ENCODE peak calls at places on chromosomes 13 and 19, in eight cellular contexts. One of them, this sample, is unnamed.

GRCh38 chr13:45838171-45838745 is 13.3 kb downstream of the SIAH3 start:
- DNase-seq in stimulated activated CD4-positive, alpha-beta T cell treated with anti-CD3 and anti-CD28 coated beads, Interleukin-15, amount 100 ng/mL, for 48 hours: no peak
- DNase-seq in DMS79 treated with DMSO at 0.1 percent for 48 hours: peak
- DNase-seq in hypothalamus: no peak
- DNase-seq in AG04449: no peak
- DNase-seq in A549: no peak
- DNase-seq in progenitor cell of endocrine pancreas: no peak
- DNase-seq in midbrain: no peak
- DNase-seq in this sample: no peak

GRCh38 chr13:108964601-108965000 is 335.2 kb downstream of the MYO16 start:
- DNase-seq in stimulated activated CD4-positive, alpha-beta T cell treated with anti-CD3 and anti-CD28 coated beads, Interleukin-15, amount 100 ng/mL, for 48 hours: no peak
- DNase-seq in DMS79 treated with DMSO at 0.1 percent for 48 hours: no peak
- DNase-seq in hypothalamus: no peak
- DNase-seq in AG04449: no peak
- DNase-seq in A549: no peak
- DNase-seq in progenitor cell of endocrine pancreas: no peak
- DNase-seq in midbrain: no peak
- DNase-seq in this sample: no peak

GRCh38 chr19:15249912-15250634 is 17.8 kb upstream of the EPHX3 start:
- DNase-seq in stimulated activated CD4-positive, alpha-beta T cell treated with anti-CD3 and anti-CD28 coated beads, Interleukin-15, amount 100 ng/mL, for 48 hours: no peak
- DNase-seq in DMS79 treated with DMSO at 0.1 percent for 48 hours: no peak
- DNase-seq in hypothalamus: no peak
- DNase-seq in AG04449: peak
- DNase-seq in A549: peak
- DNase-seq in progenitor cell of endocrine pancreas: no peak
- DNase-seq in midbrain: no peak
- DNase-seq in this sample: peak

GRCh38 chr13:110874508-110874960 is 40.3 kb downstream of the ANKRD10 start:
- DNase-seq in stimulated activated CD4-positive, alpha-beta T cell treated with anti-CD3 and anti-CD28 coated beads, Interleukin-15, amount 100 ng/mL, for 48 hours: peak
- DNase-seq in DMS79 treated with DMSO at 0.1 percent for 48 hours: peak
- DNase-seq in hypothalamus: peak
- DNase-seq in AG04449: no peak
- DNase-seq in A549: peak
- DNase-seq in progenitor cell of endocrine pancreas: peak
- DNase-seq in midbrain: peak
- DNase-seq in this sample: peak

GRCh38 chr19:35509018-35509652 is 4.3 kb downstream of the DMKN start:
- DNase-seq in stimulated activated CD4-positive, alpha-beta T cell treated with anti-CD3 and anti-CD28 coated beads, Interleukin-15, amount 100 ng/mL, for 48 hours: no peak
- DNase-seq in DMS79 treated with DMSO at 0.1 percent for 48 hours: peak
- DNase-seq in hypothalamus: no peak
- DNase-seq in AG04449: no peak
- DNase-seq in A549: peak
- DNase-seq in progenitor cell of endocrine pancreas: peak
- DNase-seq in midbrain: no peak
- DNase-seq in this sample: no peak

GRCh38 chr19:7743425-7743841 is 3.9 kb downstream of the CD209 start:
- DNase-seq in stimulated activated CD4-positive, alpha-beta T cell treated with anti-CD3 and anti-CD28 coated beads, Interleukin-15, amount 100 ng/mL, for 48 hours: no peak
- DNase-seq in DMS79 treated with DMSO at 0.1 percent for 48 hours: no peak
- DNase-seq in hypothalamus: no peak
- DNase-seq in AG04449: no peak
- DNase-seq in A549: no peak
- DNase-seq in progenitor cell of endocrine pancreas: no peak
- DNase-seq in midbrain: no peak
- DNase-seq in this sample: no peak

GRCh38 chr19:47417107-47417745 is 2.1 kb downstream of the MEIS3 start:
- DNase-seq in stimulated activated CD4-positive, alpha-beta T cell treated with anti-CD3 and anti-CD28 coated beads, Interleukin-15, amount 100 ng/mL, for 48 hours: no peak
- DNase-seq in DMS79 treated with DMSO at 0.1 percent for 48 hours: no peak
- DNase-seq in hypothalamus: no peak
- DNase-seq in AG04449: no peak
- DNase-seq in A549: no peak
- DNase-seq in progenitor cell of endocrine pancreas: no peak
- DNase-seq in midbrain: no peak
- DNase-seq in this sample: no peak

GRCh38 chr19:46204008-46204407 is 25.5 kb upstream of the IGFL1 start:
- DNase-seq in stimulated activated CD4-positive, alpha-beta T cell treated with anti-CD3 and anti-CD28 coated beads, Interleukin-15, amount 100 ng/mL, for 48 hours: no peak
- DNase-seq in DMS79 treated with DMSO at 0.1 percent for 48 hours: no peak
- DNase-seq in hypothalamus: no peak
- DNase-seq in AG04449: no peak
- DNase-seq in A549: no peak
- DNase-seq in progenitor cell of endocrine pancreas: no peak
- DNase-seq in midbrain: no peak
- DNase-seq in this sample: no peak

GRCh38 chr19:13260883-13261653 is 110.9 kb downstream of the IER2 start:
- DNase-seq in stimulated activated CD4-positive, alpha-beta T cell treated with anti-CD3 and anti-CD28 coated beads, Interleukin-15, amount 100 ng/mL, for 48 hours: no peak
- DNase-seq in DMS79 treated with DMSO at 0.1 percent for 48 hours: no peak
- DNase-seq in hypothalamus: no peak
- DNase-seq in AG04449: peak
- DNase-seq in A549: peak
- DNase-seq in progenitor cell of endocrine pancreas: no peak
- DNase-seq in midbrain: no peak
- DNase-seq in this sample: peak

GRCh38 chr19:4829001-4829712 is 2.4 kb downstream of the TICAM1 start:
- DNase-seq in stimulated activated CD4-positive, alpha-beta T cell treated with anti-CD3 and anti-CD28 coated beads, Interleukin-15, amount 100 ng/mL, for 48 hours: no peak
- DNase-seq in DMS79 treated with DMSO at 0.1 percent for 48 hours: no peak
- DNase-seq in hypothalamus: peak
- DNase-seq in AG04449: no peak
- DNase-seq in A549: no peak
- DNase-seq in progenitor cell of endocrine pancreas: no peak
- DNase-seq in midbrain: peak
- DNase-seq in this sample: no peak

GRCh38 chr19:57771417-57771816 is 1.9 kb downstream of the ZNF586 start:
- DNase-seq in stimulated activated CD4-positive, alpha-beta T cell treated with anti-CD3 and anti-CD28 coated beads, Interleukin-15, amount 100 ng/mL, for 48 hours: no peak
- DNase-seq in DMS79 treated with DMSO at 0.1 percent for 48 hours: no peak
- DNase-seq in hypothalamus: no peak
- DNase-seq in AG04449: no peak
- DNase-seq in A549: no peak
- DNase-seq in progenitor cell of endocrine pancreas: no peak
- DNase-seq in midbrain: no peak
- DNase-seq in this sample: no peak

GRCh38 chr19:48724796-48725753 is 5.5 kb upstream of the MAMSTR start:
- DNase-seq in stimulated activated CD4-positive, alpha-beta T cell treated with anti-CD3 and anti-CD28 coated beads, Interleukin-15, amount 100 ng/mL, for 48 hours: no peak
- DNase-seq in DMS79 treated with DMSO at 0.1 percent for 48 hours: no peak
- DNase-seq in hypothalamus: no peak
- DNase-seq in AG04449: peak
- DNase-seq in A549: peak
- DNase-seq in progenitor cell of endocrine pancreas: no peak
- DNase-seq in midbrain: peak
- DNase-seq in this sample: peak

GRCh38 chr19:46976845-46977320 is 42.8 kb upstream of the NPAS1 start:
- DNase-seq in stimulated activated CD4-positive, alpha-beta T cell treated with anti-CD3 and anti-CD28 coated beads, Interleukin-15, amount 100 ng/mL, for 48 hours: no peak
- DNase-seq in DMS79 treated with DMSO at 0.1 percent for 48 hours: no peak
- DNase-seq in hypothalamus: no peak
- DNase-seq in AG04449: no peak
- DNase-seq in A549: no peak
- DNase-seq in progenitor cell of endocrine pancreas: no peak
- DNase-seq in midbrain: no peak
- DNase-seq in this sample: peak

GRCh38 chr19:498977-499623 is 2.8 kb downstream of the MADCAM1 start:
- DNase-seq in stimulated activated CD4-positive, alpha-beta T cell treated with anti-CD3 and anti-CD28 coated beads, Interleukin-15, amount 100 ng/mL, for 48 hours: no peak
- DNase-seq in DMS79 treated with DMSO at 0.1 percent for 48 hours: no peak
- DNase-seq in hypothalamus: no peak
- DNase-seq in AG04449: no peak
- DNase-seq in A549: no peak
- DNase-seq in progenitor cell of endocrine pancreas: no peak
- DNase-seq in midbrain: no peak
- DNase-seq in this sample: no peak

GRCh38 chr19:45294291-45295029 is 28.2 kb downstream of the CKM start:
- DNase-seq in stimulated activated CD4-positive, alpha-beta T cell treated with anti-CD3 and anti-CD28 coated beads, Interleukin-15, amount 100 ng/mL, for 48 hours: no peak
- DNase-seq in DMS79 treated with DMSO at 0.1 percent for 48 hours: no peak
- DNase-seq in hypothalamus: peak
- DNase-seq in AG04449: no peak
- DNase-seq in A549: no peak
- DNase-seq in progenitor cell of endocrine pancreas: no peak
- DNase-seq in midbrain: peak
- DNase-seq in this sample: no peak

GRCh38 chr19:2888739-2889224 is 11.9 kb upstream of the ZNF57 start:
- DNase-seq in stimulated activated CD4-positive, alpha-beta T cell treated with anti-CD3 and anti-CD28 coated beads, Interleukin-15, amount 100 ng/mL, for 48 hours: peak
- DNase-seq in DMS79 treated with DMSO at 0.1 percent for 48 hours: no peak
- DNase-seq in hypothalamus: no peak
- DNase-seq in AG04449: no peak
- DNase-seq in A549: no peak
- DNase-seq in progenitor cell of endocrine pancreas: no peak
- DNase-seq in midbrain: no peak
- DNase-seq in this sample: no peak

GRCh38 chr19:55599468-55600335 is at the start of the genes FIZ1 and ZNF524:
- DNase-seq in stimulated activated CD4-positive, alpha-beta T cell treated with anti-CD3 and anti-CD28 coated beads, Interleukin-15, amount 100 ng/mL, for 48 hours: peak
- DNase-seq in DMS79 treated with DMSO at 0.1 percent for 48 hours: peak
- DNase-seq in hypothalamus: peak
- DNase-seq in AG04449: peak
- DNase-seq in A549: peak
- DNase-seq in progenitor cell of endocrine pancreas: peak
- DNase-seq in midbrain: peak
- DNase-seq in this sample: peak

GRCh38 chr19:7600721-7601120 is 5.1 kb downstream of the CAMSAP3 start:
- DNase-seq in stimulated activated CD4-positive, alpha-beta T cell treated with anti-CD3 and anti-CD28 coated beads, Interleukin-15, amount 100 ng/mL, for 48 hours: no peak
- DNase-seq in DMS79 treated with DMSO at 0.1 percent for 48 hours: no peak
- DNase-seq in hypothalamus: no peak
- DNase-seq in AG04449: no peak
- DNase-seq in A549: no peak
- DNase-seq in progenitor cell of endocrine pancreas: no peak
- DNase-seq in midbrain: no peak
- DNase-seq in this sample: no peak

GRCh38 chr19:5903054-5903501 is 512 bp downstream of the NDUFA11 start:
- DNase-seq in stimulated activated CD4-positive, alpha-beta T cell treated with anti-CD3 and anti-CD28 coated beads, Interleukin-15, amount 100 ng/mL, for 48 hours: no peak
- DNase-seq in DMS79 treated with DMSO at 0.1 percent for 48 hours: no peak
- DNase-seq in hypothalamus: no peak
- DNase-seq in AG04449: no peak
- DNase-seq in A549: no peak
- DNase-seq in progenitor cell of endocrine pancreas: no peak
- DNase-seq in midbrain: no peak
- DNase-seq in this sample: peak

GRCh38 chr19:4043966-4044365 is 22.7 kb downstream of the ZBTB7A start:
- DNase-seq in stimulated activated CD4-positive, alpha-beta T cell treated with anti-CD3 and anti-CD28 coated beads, Interleukin-15, amount 100 ng/mL, for 48 hours: no peak
- DNase-seq in DMS79 treated with DMSO at 0.1 percent for 48 hours: no peak
- DNase-seq in hypothalamus: no peak
- DNase-seq in AG04449: no peak
- DNase-seq in A549: no peak
- DNase-seq in progenitor cell of endocrine pancreas: no peak
- DNase-seq in midbrain: no peak
- DNase-seq in this sample: no peak

GRCh38 chr19:55276720-55277430 is 3.0 kb downstream of the HSPBP1 start:
- DNase-seq in stimulated activated CD4-positive, alpha-beta T cell treated with anti-CD3 and anti-CD28 coated beads, Interleukin-15, amount 100 ng/mL, for 48 hours: no peak
- DNase-seq in DMS79 treated with DMSO at 0.1 percent for 48 hours: no peak
- DNase-seq in hypothalamus: no peak
- DNase-seq in AG04449: no peak
- DNase-seq in A549: no peak
- DNase-seq in progenitor cell of endocrine pancreas: no peak
- DNase-seq in midbrain: no peak
- DNase-seq in this sample: no peak

GRCh38 chr13:59957438-59957837 is 206.3 kb downstream of the DIAPH3 start:
- DNase-seq in stimulated activated CD4-positive, alpha-beta T cell treated with anti-CD3 and anti-CD28 coated beads, Interleukin-15, amount 100 ng/mL, for 48 hours: no peak
- DNase-seq in DMS79 treated with DMSO at 0.1 percent for 48 hours: no peak
- DNase-seq in hypothalamus: no peak
- DNase-seq in AG04449: no peak
- DNase-seq in A549: no peak
- DNase-seq in progenitor cell of endocrine pancreas: no peak
- DNase-seq in midbrain: no peak
- DNase-seq in this sample: no peak

GRCh38 chr13:66574606-66575005 is 655.5 kb downstream of the PCDH9 start:
- DNase-seq in stimulated activated CD4-positive, alpha-beta T cell treated with anti-CD3 and anti-CD28 coated beads, Interleukin-15, amount 100 ng/mL, for 48 hours: no peak
- DNase-seq in DMS79 treated with DMSO at 0.1 percent for 48 hours: no peak
- DNase-seq in hypothalamus: no peak
- DNase-seq in AG04449: peak
- DNase-seq in A549: no peak
- DNase-seq in progenitor cell of endocrine pancreas: no peak
- DNase-seq in midbrain: no peak
- DNase-seq in this sample: peak

GRCh38 chr19:49133621-49134454 is 14.5 kb downstream of the PPFIA3 start:
- DNase-seq in stimulated activated CD4-positive, alpha-beta T cell treated with anti-CD3 and anti-CD28 coated beads, Interleukin-15, amount 100 ng/mL, for 48 hours: no peak
- DNase-seq in DMS79 treated with DMSO at 0.1 percent for 48 hours: no peak
- DNase-seq in hypothalamus: no peak
- DNase-seq in AG04449: no peak
- DNase-seq in A549: peak
- DNase-seq in progenitor cell of endocrine pancreas: no peak
- DNase-seq in midbrain: no peak
- DNase-seq in this sample: peak

GRCh38 chr13:29976535-29976934 is 126.1 kb upstream of the UBL3 start:
- DNase-seq in stimulated activated CD4-positive, alpha-beta T cell treated with anti-CD3 and anti-CD28 coated beads, Interleukin-15, amount 100 ng/mL, for 48 hours: no peak
- DNase-seq in DMS79 treated with DMSO at 0.1 percent for 48 hours: no peak
- DNase-seq in hypothalamus: no peak
- DNase-seq in AG04449: no peak
- DNase-seq in A549: no peak
- DNase-seq in progenitor cell of endocrine pancreas: no peak
- DNase-seq in midbrain: no peak
- DNase-seq in this sample: no peak

GRCh38 chr19:36418287-36419001 is at the start of gene ZFP82:
- DNase-seq in stimulated activated CD4-positive, alpha-beta T cell treated with anti-CD3 and anti-CD28 coated beads, Interleukin-15, amount 100 ng/mL, for 48 hours: peak
- DNase-seq in DMS79 treated with DMSO at 0.1 percent for 48 hours: peak
- DNase-seq in hypothalamus: peak
- DNase-seq in AG04449: peak
- DNase-seq in A549: peak
- DNase-seq in progenitor cell of endocrine pancreas: peak
- DNase-seq in midbrain: peak
- DNase-seq in this sample: peak

GRCh38 chr19:35224681-35225604 is 3.6 kb downstream of the FAM187B start:
- DNase-seq in stimulated activated CD4-positive, alpha-beta T cell treated with anti-CD3 and anti-CD28 coated beads, Interleukin-15, amount 100 ng/mL, for 48 hours: no peak
- DNase-seq in DMS79 treated with DMSO at 0.1 percent for 48 hours: no peak
- DNase-seq in hypothalamus: no peak
- DNase-seq in AG04449: no peak
- DNase-seq in A549: no peak
- DNase-seq in progenitor cell of endocrine pancreas: no peak
- DNase-seq in midbrain: no peak
- DNase-seq in this sample: no peak

GRCh38 chr13:80251403-80251802 is 89.5 kb downstream of the SPRY2 start:
- DNase-seq in stimulated activated CD4-positive, alpha-beta T cell treated with anti-CD3 and anti-CD28 coated beads, Interleukin-15, amount 100 ng/mL, for 48 hours: no peak
- DNase-seq in DMS79 treated with DMSO at 0.1 percent for 48 hours: no peak
- DNase-seq in hypothalamus: no peak
- DNase-seq in AG04449: no peak
- DNase-seq in A549: peak
- DNase-seq in progenitor cell of endocrine pancreas: no peak
- DNase-seq in midbrain: no peak
- DNase-seq in this sample: peak